ENCODE peak calls at places on chromosomes 7 and 10, in six cellular contexts. One of them, this sample, is unnamed.

GRCh38 chr7:2525161-2525930 is 5.8 kb downstream of the LFNG start:
- DNase-seq in IMR-90: no peak
- DNase-seq in thoracic aorta: no peak
- DNase-seq in endodermal cell: no peak
- DNase-seq in heart right ventricle: no peak
- DNase-seq in A549: no peak
- DNase-seq in this sample: no peak

GRCh38 chr10:49186613-49187012 is 1.6 kb downstream of the TMEM273 start:
- DNase-seq in endodermal cell: no peak
- DNase-seq in IMR-90: no peak
- DNase-seq in thoracic aorta: no peak
- DNase-seq in A549: no peak
- DNase-seq in heart right ventricle: no peak
- DNase-seq in this sample: no peak

GRCh38 chr10:22556774-22557173 is 157.6 kb downstream of the PIP4K2A start:
- DNase-seq in IMR-90: no peak
- DNase-seq in A549: no peak
- DNase-seq in heart right ventricle: no peak
- DNase-seq in thoracic aorta: no peak
- DNase-seq in endodermal cell: no peak
- DNase-seq in this sample: no peak

GRCh38 chr10:107739951-107740350 is 575.4 kb upstream of the SORCS1 start:
- DNase-seq in IMR-90: no peak
- DNase-seq in heart right ventricle: no peak
- DNase-seq in endodermal cell: no peak
- DNase-seq in A549: no peak
- DNase-seq in thoracic aorta: no peak
- DNase-seq in this sample: no peak

GRCh38 chr7:158525648-158526484 is 61.8 kb downstream of the PTPRN2 start:
- DNase-seq in thoracic aorta: no peak
- DNase-seq in endodermal cell: peak
- DNase-seq in heart right ventricle: no peak
- DNase-seq in A549: no peak
- DNase-seq in IMR-90: no peak
- DNase-seq in this sample: no peak

GRCh38 chr7:36784991-36785940 is 61.0 kb upstream of the AOAH start:
- DNase-seq in A549: no peak
- DNase-seq in IMR-90: no peak
- DNase-seq in thoracic aorta: no peak
- DNase-seq in endodermal cell: no peak
- DNase-seq in heart right ventricle: peak
- DNase-seq in this sample: no peak

GRCh38 chr7:100867796-100868485 is 754 bp downstream of the TRIP6 start:
- DNase-seq in endodermal cell: peak
- DNase-seq in A549: no peak
- DNase-seq in heart right ventricle: no peak
- DNase-seq in thoracic aorta: no peak
- DNase-seq in IMR-90: no peak
- DNase-seq in this sample: no peak

GRCh38 chr10:7340179-7340874 is 70.5 kb downstream of the SFMBT2 start:
- DNase-seq in A549: peak
- DNase-seq in thoracic aorta: no peak
- DNase-seq in IMR-90: peak
- DNase-seq in heart right ventricle: peak
- DNase-seq in endodermal cell: peak
- DNase-seq in this sample: no peak

DNA sequence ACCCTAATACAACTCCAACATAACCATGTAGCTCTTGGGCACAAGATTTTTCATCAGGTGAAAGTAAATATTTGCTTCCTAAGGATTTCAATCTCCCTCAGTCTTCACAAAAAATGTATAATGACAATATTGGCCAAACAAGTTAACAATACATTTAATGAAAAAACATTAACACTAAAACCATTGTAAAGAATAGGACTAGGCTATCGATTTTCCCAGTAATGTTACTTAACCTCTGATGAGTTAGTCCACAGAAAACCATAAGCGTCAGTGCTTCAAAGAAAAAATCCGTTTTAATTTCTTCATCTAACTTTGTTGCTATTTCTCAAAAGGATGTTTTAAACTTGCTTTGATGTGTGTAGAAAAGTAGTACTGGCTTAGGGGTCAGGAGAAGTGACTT is 1.2 kb downstream of the ZNF33B start:
- DNase-seq in heart right ventricle: no peak
- DNase-seq in A549: no peak
- DNase-seq in thoracic aorta: no peak
- DNase-seq in endodermal cell: no peak
- DNase-seq in IMR-90: no peak
- DNase-seq in this sample: no peak
- H3K4me3 ChIP-seq in heart right ventricle: no peak
- H3K4me3 ChIP-seq in A549: peak
- H3K4me3 ChIP-seq in thoracic aorta: peak
- H3K4me3 ChIP-seq in endodermal cell: peak
- H3K4me3 ChIP-seq in IMR-90: no peak
- H3K4me3 ChIP-seq in this sample: peak

GRCh38 chr7:147756290-147756689 is 834.3 kb upstream of the C7orf33 start:
- DNase-seq in A549: no peak
- DNase-seq in heart right ventricle: no peak
- DNase-seq in endodermal cell: no peak
- DNase-seq in IMR-90: no peak
- DNase-seq in thoracic aorta: no peak
- DNase-seq in this sample: no peak
- TF ChIP-seq CTCF in A549: no peak
- TF ChIP-seq CTCF in heart right ventricle: no peak
- TF ChIP-seq CTCF in endodermal cell: no peak
- TF ChIP-seq CTCF in IMR-90: no peak
- TF ChIP-seq CTCF in thoracic aorta: no peak
- TF ChIP-seq CTCF in this sample: no peak

DNA sequence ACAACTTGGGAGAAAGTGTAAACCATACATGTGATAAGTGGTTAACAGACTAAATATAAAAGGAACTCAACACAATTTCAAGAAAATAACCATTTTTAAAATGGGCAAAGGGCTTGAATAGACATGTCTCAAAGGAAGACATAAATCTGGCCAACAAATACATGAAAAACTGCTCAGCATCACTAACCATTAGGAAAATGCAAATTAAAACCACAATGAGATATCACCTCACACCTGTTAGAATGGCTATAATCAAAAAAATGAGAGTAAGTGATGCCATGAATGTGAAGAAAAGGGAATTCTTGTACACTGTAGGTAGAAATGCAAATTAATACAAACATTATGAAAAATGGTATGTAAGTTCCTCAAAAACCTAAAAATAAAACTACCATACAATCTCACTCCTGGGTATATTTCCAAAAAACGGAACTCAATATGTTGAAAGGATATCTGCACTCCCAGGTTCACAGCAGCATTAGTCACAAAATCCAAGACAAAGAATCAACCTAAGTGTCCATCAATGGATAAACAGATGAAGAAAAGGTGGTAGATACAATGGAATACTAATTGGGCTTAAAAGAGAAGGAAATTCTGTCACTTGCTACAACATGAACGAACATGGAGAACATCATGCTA is 5.6 kb downstream of the SNX13 start:
- DNase-seq in thoracic aorta: no peak
- DNase-seq in heart right ventricle: no peak
- DNase-seq in A549: no peak
- DNase-seq in endodermal cell: no peak
- DNase-seq in IMR-90: no peak
- DNase-seq in this sample: no peak
- H3K4me3 ChIP-seq in thoracic aorta: no peak
- H3K4me3 ChIP-seq in heart right ventricle: no peak
- H3K4me3 ChIP-seq in A549: no peak
- H3K4me3 ChIP-seq in endodermal cell: no peak
- H3K4me3 ChIP-seq in IMR-90: no peak
- H3K4me3 ChIP-seq in this sample: no peak

GRCh38 chr10:59807629-59808620 is 54.7 kb upstream of the MRLN start:
- DNase-seq in IMR-90: no peak
- DNase-seq in heart right ventricle: peak
- DNase-seq in thoracic aorta: peak
- DNase-seq in endodermal cell: no peak
- DNase-seq in A549: no peak
- DNase-seq in this sample: no peak

GRCh38 chr10:59801171-59801570 is 47.9 kb upstream of the MRLN start:
- DNase-seq in IMR-90: no peak
- DNase-seq in heart right ventricle: no peak
- DNase-seq in A549: no peak
- DNase-seq in thoracic aorta: no peak
- DNase-seq in endodermal cell: no peak
- DNase-seq in this sample: no peak

GRCh38 chr10:59803714-59804113 is 50.5 kb upstream of the MRLN start:
- DNase-seq in IMR-90: no peak
- DNase-seq in thoracic aorta: no peak
- DNase-seq in endodermal cell: no peak
- DNase-seq in A549: no peak
- DNase-seq in heart right ventricle: no peak
- DNase-seq in this sample: no peak

GRCh38 chr10:59804220-59804619 is 51.0 kb upstream of the MRLN start:
- DNase-seq in IMR-90: no peak
- DNase-seq in A549: no peak
- DNase-seq in heart right ventricle: no peak
- DNase-seq in endodermal cell: no peak
- DNase-seq in thoracic aorta: no peak
- DNase-seq in this sample: no peak

DNA sequence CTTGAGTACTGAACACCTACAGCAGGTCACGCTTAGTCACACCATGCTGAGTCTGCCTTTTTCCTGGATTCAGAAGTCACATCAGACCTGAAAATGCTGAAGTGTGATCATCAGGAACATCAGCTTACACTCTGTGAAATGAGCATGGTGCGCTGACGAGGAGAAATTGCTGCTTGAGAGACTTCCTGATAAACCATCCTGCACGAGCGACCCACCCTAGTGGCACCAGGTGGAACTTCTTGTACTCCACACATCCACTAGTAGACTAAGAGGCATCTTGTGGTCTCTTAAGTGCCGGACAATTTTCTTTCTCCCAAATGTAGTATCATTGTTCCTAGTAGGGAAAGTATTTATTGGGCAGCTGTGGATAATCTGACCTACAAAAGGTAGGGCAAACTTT is 51.8 kb upstream of the MRLN start:
- DNase-seq in thoracic aorta: no peak
- DNase-seq in heart right ventricle: no peak
- DNase-seq in endodermal cell: peak
- DNase-seq in A549: peak
- DNase-seq in IMR-90: peak
- DNase-seq in this sample: peak
- TF ChIP-seq CTCF in thoracic aorta: no peak
- TF ChIP-seq CTCF in heart right ventricle: peak
- TF ChIP-seq CTCF in endodermal cell: peak
- TF ChIP-seq CTCF in A549: no peak
- TF ChIP-seq CTCF in IMR-90: peak
- TF ChIP-seq CTCF in this sample: peak

GRCh38 chr7:20219062-20219445 is 1.9 kb upstream of the MACC1 start:
- DNase-seq in IMR-90: no peak
- DNase-seq in endodermal cell: no peak
- DNase-seq in A549: no peak
- DNase-seq in thoracic aorta: no peak
- DNase-seq in heart right ventricle: no peak
- DNase-seq in this sample: no peak
- H3K4me3 ChIP-seq in IMR-90: no peak
- H3K4me3 ChIP-seq in endodermal cell: peak
- H3K4me3 ChIP-seq in A549: no peak
- H3K4me3 ChIP-seq in thoracic aorta: no peak
- H3K4me3 ChIP-seq in heart right ventricle: no peak
- H3K4me3 ChIP-seq in this sample: no peak

This sample was measured in AG10803.